ENCODE peak calls at places on chromosomes 7 and 10, in four cellular contexts. One of them, this sample, is unnamed.

GRCh38 chr10:14382022-14382421 is 51.3 kb upstream of the FRMD4A start:
- DNase-seq in PC-3: no peak
- DNase-seq in Panc1: no peak
- DNase-seq in CD4-positive, alpha-beta T cell: peak
- DNase-seq in this sample: no peak

GRCh38 chr10:772227-772637 is 82.8 kb upstream of the DIP2C start:
- DNase-seq in PC-3: no peak
- DNase-seq in Panc1: no peak
- DNase-seq in CD4-positive, alpha-beta T cell: no peak
- DNase-seq in this sample: no peak

GRCh38 chr7:30930621-30931020 is 19.0 kb downstream of the AQP1 start:
- DNase-seq in CD4-positive, alpha-beta T cell: no peak
- DNase-seq in PC-3: no peak
- DNase-seq in Panc1: no peak
- DNase-seq in this sample: no peak

GRCh38 chr10:93465806-93466675 is 16.1 kb downstream of the MYOF start:
- DNase-seq in CD4-positive, alpha-beta T cell: no peak
- DNase-seq in PC-3: peak
- DNase-seq in Panc1: peak
- DNase-seq in this sample: peak

GRCh38 chr7:140262242-140262903 is 85.6 kb upstream of the KDM7A start:
- DNase-seq in Panc1: no peak
- DNase-seq in CD4-positive, alpha-beta T cell: peak
- DNase-seq in PC-3: no peak
- DNase-seq in this sample: no peak

GRCh38 chr10:62632071-62632809 is 172.3 kb upstream of the ADO start:
- DNase-seq in CD4-positive, alpha-beta T cell: peak
- DNase-seq in PC-3: peak
- DNase-seq in Panc1: no peak
- DNase-seq in this sample: no peak

GRCh38 chr10:80041162-80041561 is 37.3 kb upstream of the TMEM254 start:
- DNase-seq in Panc1: no peak
- DNase-seq in PC-3: no peak
- DNase-seq in CD4-positive, alpha-beta T cell: no peak
- DNase-seq in this sample: no peak

GRCh38 chr10:12907651-12908050 is 93.9 kb downstream of the CCDC3 start:
- DNase-seq in CD4-positive, alpha-beta T cell: no peak
- DNase-seq in Panc1: no peak
- DNase-seq in PC-3: no peak
- DNase-seq in this sample: no peak

GRCh38 chr10:6746782-6747181 is 166.7 kb upstream of the PRKCQ start:
- DNase-seq in CD4-positive, alpha-beta T cell: no peak
- DNase-seq in Panc1: no peak
- DNase-seq in PC-3: no peak
- DNase-seq in this sample: no peak

GRCh38 chr7:88546808-88547207 is 212.7 kb upstream of the ZNF804B start:
- DNase-seq in PC-3: peak
- DNase-seq in Panc1: peak
- DNase-seq in CD4-positive, alpha-beta T cell: no peak
- DNase-seq in this sample: no peak

GRCh38 chr10:47357911-47358310 is 9.7 kb downstream of the RBP3 start:
- DNase-seq in PC-3: no peak
- DNase-seq in CD4-positive, alpha-beta T cell: no peak
- DNase-seq in Panc1: no peak
- DNase-seq in this sample: no peak

GRCh38 chr10:70903262-70903921 is 15.0 kb upstream of the PCBD1 start:
- DNase-seq in Panc1: no peak
- DNase-seq in CD4-positive, alpha-beta T cell: no peak
- DNase-seq in PC-3: peak
- DNase-seq in this sample: no peak

GRCh38 chr10:73553726-73554125 is 37.4 kb downstream of the USP54 start:
- DNase-seq in Panc1: no peak
- DNase-seq in PC-3: no peak
- DNase-seq in CD4-positive, alpha-beta T cell: no peak
- DNase-seq in this sample: no peak

GRCh38 chr10:80204801-80205477 is 398 bp downstream of the ANXA11 start:
- DNase-seq in CD4-positive, alpha-beta T cell: peak
- DNase-seq in Panc1: no peak
- DNase-seq in PC-3: peak
- DNase-seq in this sample: no peak

GRCh38 chr10:113305871-113306270 is 247.0 kb upstream of the HABP2 start:
- DNase-seq in PC-3: no peak
- DNase-seq in Panc1: no peak
- DNase-seq in CD4-positive, alpha-beta T cell: no peak
- DNase-seq in this sample: no peak

GRCh38 chr10:113304726-113305125 is 248.1 kb upstream of the HABP2 start:
- DNase-seq in PC-3: peak
- DNase-seq in Panc1: no peak
- DNase-seq in CD4-positive, alpha-beta T cell: no peak
- DNase-seq in this sample: no peak

GRCh38 chr10:113302062-113302461 is 250.8 kb upstream of the HABP2 start:
- DNase-seq in Panc1: no peak
- DNase-seq in PC-3: peak
- DNase-seq in CD4-positive, alpha-beta T cell: no peak
- DNase-seq in this sample: no peak

GRCh38 chr10:113301342-113301984 is 251.4 kb upstream of the HABP2 start:
- DNase-seq in Panc1: no peak
- DNase-seq in PC-3: no peak
- DNase-seq in CD4-positive, alpha-beta T cell: no peak
- DNase-seq in this sample: no peak

DNA sequence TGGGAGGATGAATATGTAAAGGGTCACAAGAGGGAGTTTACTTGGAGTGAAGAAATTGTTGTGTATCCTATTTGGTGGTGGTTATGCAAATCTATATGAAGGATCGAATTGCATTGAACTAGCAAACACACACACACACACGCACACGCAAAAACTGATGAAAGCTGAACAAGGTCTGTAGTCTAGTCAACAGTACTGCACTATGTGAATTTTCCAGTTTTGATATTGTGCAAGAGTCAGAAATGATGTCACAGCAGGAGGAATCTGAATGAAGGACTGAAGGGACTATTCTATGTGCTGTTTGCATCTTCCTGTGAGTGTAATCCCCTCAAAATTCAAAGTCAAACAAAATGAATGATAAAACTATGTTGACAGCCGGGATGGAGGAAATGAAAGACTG is 249.1 kb upstream of the HABP2 start:
- DNase-seq in CD4-positive, alpha-beta T cell: no peak
- DNase-seq in Panc1: no peak
- DNase-seq in PC-3: peak
- DNase-seq in this sample: no peak
- H3K27ac ChIP-seq in CD4-positive, alpha-beta T cell: no peak
- H3K27ac ChIP-seq in Panc1: no peak
- H3K27ac ChIP-seq in PC-3: no peak
- H3K27ac ChIP-seq in this sample: no peak

DNA sequence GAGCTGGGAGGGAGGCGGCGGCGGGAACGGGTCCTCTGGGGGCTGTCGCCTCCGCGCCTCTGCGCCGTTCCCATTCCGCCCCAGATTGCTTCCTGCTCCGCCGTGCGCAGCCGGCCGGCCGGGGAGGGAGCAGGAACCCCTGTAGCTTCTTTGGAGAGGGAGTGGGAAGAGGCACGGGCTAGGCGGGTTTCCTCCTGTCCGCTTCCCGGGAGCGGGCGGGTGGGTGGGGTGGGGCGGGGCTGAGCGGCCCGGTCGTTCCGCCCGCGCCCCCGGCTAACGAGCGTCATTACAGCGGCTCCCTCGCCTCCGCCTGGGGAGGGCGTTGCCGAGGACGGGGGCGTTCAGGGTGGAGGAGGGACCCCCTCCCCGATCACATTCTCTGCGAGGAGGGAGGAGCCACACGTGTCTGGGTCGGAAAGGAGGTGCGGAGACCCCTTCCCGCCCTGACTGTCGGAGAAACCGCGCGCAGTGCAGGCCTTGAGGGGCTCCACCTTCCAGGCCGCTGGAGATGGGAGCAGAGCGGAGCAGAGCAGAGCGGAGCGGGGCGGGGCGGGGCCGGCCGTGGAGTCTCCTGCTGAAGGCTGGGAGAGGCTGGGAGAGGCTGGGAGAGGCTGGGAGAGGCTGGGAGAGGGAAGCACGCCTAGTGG is 39.7 kb downstream of the AGAP3 start:
- DNase-seq in CD4-positive, alpha-beta T cell: no peak
- DNase-seq in Panc1: no peak
- DNase-seq in PC-3: no peak
- DNase-seq in this sample: no peak
- H3K27ac ChIP-seq in CD4-positive, alpha-beta T cell: no peak
- H3K27ac ChIP-seq in Panc1: no peak
- H3K27ac ChIP-seq in PC-3: no peak
- H3K27ac ChIP-seq in this sample: no peak

GRCh38 chr7:33761440-33762080 is 143.8 kb upstream of the BMPER start:
- DNase-seq in PC-3: no peak
- DNase-seq in Panc1: no peak
- DNase-seq in CD4-positive, alpha-beta T cell: no peak
- DNase-seq in this sample: no peak

GRCh38 chr7:33760834-33761233 is 144.5 kb upstream of the BMPER start:
- DNase-seq in PC-3: no peak
- DNase-seq in Panc1: no peak
- DNase-seq in CD4-positive, alpha-beta T cell: no peak
- DNase-seq in this sample: no peak

GRCh38 chr7:33757563-33758165 is 147.7 kb upstream of the BMPER start:
- DNase-seq in PC-3: peak
- DNase-seq in CD4-positive, alpha-beta T cell: no peak
- DNase-seq in Panc1: peak
- DNase-seq in this sample: no peak

GRCh38 chr7:33762153-33762902 is 143.0 kb upstream of the BMPER start:
- DNase-seq in PC-3: no peak
- DNase-seq in CD4-positive, alpha-beta T cell: no peak
- DNase-seq in Panc1: no peak
- DNase-seq in this sample: no peak

DNA sequence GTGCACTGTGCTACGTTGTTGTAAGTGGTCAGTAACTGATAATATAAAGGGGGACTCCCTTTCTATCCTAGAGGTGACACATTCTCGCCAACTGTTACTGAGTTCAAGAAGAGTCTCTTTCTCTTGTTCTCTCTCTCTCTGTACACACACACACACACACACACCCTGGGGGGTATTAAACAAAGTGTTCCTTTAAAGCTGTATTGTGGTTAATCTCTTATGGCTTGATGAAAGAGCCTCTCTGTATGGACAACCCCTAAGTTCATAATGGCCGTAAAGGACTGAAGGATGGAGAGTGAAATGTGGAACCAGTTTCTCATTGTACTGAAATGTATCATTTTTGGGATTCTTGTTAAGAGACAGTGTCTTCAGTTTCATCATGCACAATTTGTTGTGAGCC is 145.2 kb upstream of the BMPER start:
- DNase-seq in CD4-positive, alpha-beta T cell: no peak
- DNase-seq in PC-3: no peak
- DNase-seq in Panc1: no peak
- DNase-seq in this sample: no peak
- H3K27ac ChIP-seq in CD4-positive, alpha-beta T cell: no peak
- H3K27ac ChIP-seq in PC-3: no peak
- H3K27ac ChIP-seq in Panc1: no peak
- H3K27ac ChIP-seq in this sample: no peak

DNA sequence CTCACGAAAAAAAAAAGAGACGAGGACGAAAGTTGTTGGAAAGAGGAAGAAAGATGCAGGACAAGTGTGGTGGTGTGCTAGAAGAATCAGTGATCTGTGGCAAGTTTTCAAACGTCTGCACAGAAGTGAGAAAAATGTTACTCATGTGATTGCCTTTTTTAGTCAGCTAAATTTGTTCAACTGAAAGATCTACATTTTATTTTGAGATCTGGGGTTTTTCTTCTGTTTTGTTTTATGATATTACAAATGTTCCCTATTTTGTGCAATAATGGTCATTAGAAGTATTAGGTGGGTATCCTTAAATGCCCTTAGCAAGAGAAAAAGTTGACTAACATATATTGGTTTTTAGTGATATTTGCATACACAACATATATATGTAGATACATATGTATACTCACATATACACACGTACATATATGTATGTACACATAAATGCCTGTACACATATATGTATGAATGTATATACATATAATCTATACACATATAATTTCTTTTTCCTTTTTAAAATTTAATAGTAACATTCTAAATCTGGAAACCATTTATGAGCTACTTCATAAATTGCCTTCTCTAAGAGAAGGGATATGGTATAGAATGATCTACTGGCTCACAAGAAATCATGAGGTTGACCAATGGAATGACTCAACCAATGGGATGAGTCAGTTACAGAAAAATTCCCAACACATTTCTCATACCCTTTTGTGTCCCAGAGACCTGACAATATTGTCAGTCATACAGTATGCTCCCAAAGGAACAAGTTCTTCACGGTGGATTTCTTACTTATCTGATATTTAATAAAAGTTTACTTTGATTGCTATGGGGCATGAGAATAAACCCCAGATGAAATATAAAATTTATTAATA is 38.4 kb downstream of the SLC39A12 start:
- DNase-seq in Panc1: peak
- DNase-seq in CD4-positive, alpha-beta T cell: no peak
- DNase-seq in PC-3: peak
- DNase-seq in this sample: no peak
- H3K27ac ChIP-seq in Panc1: no peak
- H3K27ac ChIP-seq in CD4-positive, alpha-beta T cell: no peak
- H3K27ac ChIP-seq in PC-3: peak
- H3K27ac ChIP-seq in this sample: no peak

This sample was measured in epithelial cell of prostate.